ENCODE peak calls at places on chromosomes 11 and 22, in seven cellular contexts. X is mucosa of descending colon, A is Panc1, C is psoas muscle, Q is left lung, P is A549, U is GM12878. V is an unnamed sample. For H3K4me1, the result is how much of the 10 kb centered on the place peaks cover.

GRCh38 chr11:30351061-30351460 is 28.2 kb downstream of the ARL14EP start:
- DNase-seq in X (no peak), A (no peak), C (no peak), Q (no peak), P (no peak), U (no peak), V (no peak)

GRCh38 chr11:67999201-67999629 is 4.7 kb downstream of the UNC93B1 start:
- DNase-seq in X (peak), A (no peak), C (no peak), Q (no peak), P (no peak), U (no peak), V (no peak)

GRCh38 chr11:75667831-75668507 is 869 bp downstream of the MAP6 start:
- DNase-seq in X (no peak), A (no peak), C (peak), Q (peak), P (peak), U (no peak), V (peak)

GRCh38 chr22:35070451-35071093 is 4.6 kb downstream of the ISX start:
- DNase-seq in X (no peak), A (no peak), C (no peak), Q (no peak), P (no peak), U (no peak), V (no peak)

GRCh38 chr11:85525711-85526110 is 101.4 kb downstream of the DLG2 start:
- DNase-seq in X (no peak), A (no peak), C (no peak), Q (no peak), P (no peak), U (no peak), V (no peak)

GRCh38 chr22:39598017-39598965 is 27.7 kb downstream of the CACNA1I start:
- DNase-seq in X (peak), A (no peak), C (no peak), Q (peak), P (peak), U (no peak), V (peak)

GRCh38 chr11:120303004-120303637 is 22.0 kb upstream of the TLCD5 start:
- DNase-seq in X (no peak), A (peak), C (peak), Q (no peak), P (peak), U (peak), V (peak)

GRCh38 chr11:107370390-107370789 is 87.2 kb downstream of the CWF19L2 start:
- DNase-seq in X (no peak), A (no peak), C (no peak), Q (no peak), P (no peak), U (peak), V (no peak)

GRCh38 chr11:6418199-6418957 is 516 bp downstream of the APBB1 start:
- DNase-seq in X (no peak), A (no peak), C (no peak), Q (no peak), P (no peak), U (no peak), V (peak)

GRCh38 chr22:37581534-37581933 is 1.6 kb upstream of the LGALS2 start:
- DNase-seq in X (peak), A (no peak), C (peak), Q (no peak), P (no peak), U (no peak), V (no peak)

GRCh38 chr11:68449951-68450350 is 10.6 kb upstream of the PPP6R3 start:
- DNase-seq in X (no peak), A (no peak), C (no peak), Q (peak), P (no peak), U (no peak), V (no peak)

GRCh38 chr22:44225812-44226211 is 45.1 kb downstream of the PARVG start:
- DNase-seq in X (no peak), A (no peak), C (no peak), Q (no peak), P (no peak), U (no peak), V (no peak)

GRCh38 chr11:34480339-34480738 is 33.3 kb downstream of the ELF5 start:
- DNase-seq in X (no peak), A (no peak), C (no peak), Q (no peak), P (no peak), U (no peak), V (no peak)

GRCh38 chr11:21675049-21675616 is 517.8 kb upstream of the ANO5 start:
- DNase-seq in X (no peak), A (no peak), C (no peak), Q (no peak), P (no peak), U (no peak), V (no peak)

GRCh38 chr22:26464312-26464711 is 19.3 kb downstream of the HPS4 start:
- DNase-seq in X (no peak), A (no peak), C (peak), Q (no peak), P (no peak), U (no peak), V (no peak)

GRCh38 chr11:45155058-45155551 is 8.7 kb downstream of the PRDM11 start:
- DNase-seq in X (no peak), A (no peak), C (no peak), Q (no peak), P (no peak), U (no peak), V (no peak)
- H3K4me1 ChIP-seq in X (under half), A (under half), C (under half), Q (under half), P (under half), U (under half), V (under half)

GRCh38 chr22:28815729-28816128 is 15.4 kb upstream of the XBP1 start:
- DNase-seq in X (no peak), A (no peak), C (no peak), Q (no peak), P (no peak), U (no peak), V (no peak)

GRCh38 chr22:28813772-28814518 is 13.6 kb upstream of the XBP1 start:
- DNase-seq in X (no peak), A (no peak), C (no peak), Q (no peak), P (no peak), U (no peak), V (no peak)

GRCh38 chr22:28812491-28812890 is 12.1 kb upstream of the XBP1 start:
- DNase-seq in X (no peak), A (no peak), C (no peak), Q (no peak), P (no peak), U (no peak), V (no peak)

GRCh38 chr22:28816994-28817530 is 16.7 kb upstream of the XBP1 start:
- DNase-seq in X (no peak), A (no peak), C (no peak), Q (no peak), P (no peak), U (no peak), V (no peak)

GRCh38 chr22:28815101-28815500 is 14.7 kb upstream of the XBP1 start:
- DNase-seq in X (no peak), A (no peak), C (no peak), Q (no peak), P (no peak), U (no peak), V (no peak)
- H3K4me1 ChIP-seq in X (under half), A (under half), C (under half), Q (half or more), P (half or more), U (half or more), V (under half)

GRCh38 chr11:8794677-8795103 is 112.1 kb downstream of the RPL27A start:
- DNase-seq in X (no peak), A (no peak), C (no peak), Q (no peak), P (no peak), U (no peak), V (no peak)

GRCh38 chr11:8790964-8791363 is 108.4 kb downstream of the RPL27A start:
- DNase-seq in X (no peak), A (no peak), C (no peak), Q (no peak), P (no peak), U (no peak), V (no peak)

GRCh38 chr11:8794126-8794525 is 111.5 kb downstream of the RPL27A start:
- DNase-seq in X (no peak), A (no peak), C (no peak), Q (no peak), P (no peak), U (no peak), V (no peak)

GRCh38 chr11:8793114-8793777 is 110.7 kb downstream of the RPL27A start:
- DNase-seq in X (no peak), A (no peak), C (no peak), Q (no peak), P (no peak), U (no peak), V (no peak)

GRCh38 chr11:8792636-8793035 is 110.0 kb downstream of the RPL27A start:
- DNase-seq in X (no peak), A (no peak), C (no peak), Q (no peak), P (no peak), U (no peak), V (no peak)
- H3K4me1 ChIP-seq in X (under half), A (under half), C (under half), Q (under half), P (under half), U (under half), V (under half)

GRCh38 chr22:20763630-20764029 is 10.3 kb upstream of the SERPIND1 start:
- DNase-seq in X (no peak), A (no peak), C (peak), Q (no peak), P (no peak), U (no peak), V (no peak)
- H3K4me1 ChIP-seq in X (under half), A (under half), C (under half), Q (under half), P (under half), U (under half), V (under half)

DNA sequence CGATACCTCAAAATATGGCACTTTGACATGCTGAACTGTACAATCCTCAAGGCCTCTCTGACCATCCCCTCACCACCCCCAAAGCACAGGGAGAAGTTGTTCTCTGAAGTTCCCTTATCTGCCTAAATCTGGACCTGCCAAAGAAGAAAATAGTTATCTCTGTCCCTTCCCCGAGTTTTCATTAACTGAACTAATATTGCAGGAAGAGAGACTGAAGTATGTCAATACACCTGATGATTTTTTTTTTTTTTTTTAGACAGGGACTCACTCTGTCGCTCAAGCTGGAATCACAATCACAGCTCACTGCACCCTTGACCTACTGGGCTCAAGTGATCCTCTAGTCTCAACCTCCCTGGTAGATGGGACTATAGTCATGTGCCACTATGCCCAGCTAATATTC is 75.0 kb downstream of the SIK3 start:
- DNase-seq in X (no peak), A (no peak), C (no peak), Q (no peak), P (no peak), U (no peak), V (no peak)
- H3K4me1 ChIP-seq in X (under half), A (under half), C (under half), Q (under half), P (half or more), U (half or more), V (under half)

GRCh38 chr11:11427185-11427944 is 74.3 kb upstream of the CSNK2A3 start:
- DNase-seq in X (no peak), A (no peak), C (no peak), Q (no peak), P (no peak), U (no peak), V (no peak)
- H3K4me1 ChIP-seq in X (under half), A (under half), C (under half), Q (under half), P (under half), U (under half), V (under half)

GRCh38 chr11:15816996-15817395 is 539.4 kb downstream of the SOX6 start:
- DNase-seq in X (no peak), A (no peak), C (no peak), Q (no peak), P (no peak), U (no peak), V (no peak)
- H3K4me1 ChIP-seq in X (under half), A (under half), C (under half), Q (under half), P (under half), U (under half), V (under half)

GRCh38 chr11:72781063-72781312 is 12.9 kb downstream of the STARD10 start:
- DNase-seq in X (no peak), A (no peak), C (no peak), Q (peak), P (no peak), U (no peak), V (no peak)
- H3K4me1 ChIP-seq in X (half or more), A (under half), C (under half), Q (under half), P (under half), U (under half), V (under half)

GRCh38 chr11:45035440-45035839 is 84.8 kb upstream of the TP53I11 start:
- DNase-seq in X (no peak), A (no peak), C (no peak), Q (no peak), P (no peak), U (no peak), V (no peak)
- H3K4me1 ChIP-seq in X (under half), A (under half), C (under half), Q (under half), P (under half), U (under half), V (under half)

DNA sequence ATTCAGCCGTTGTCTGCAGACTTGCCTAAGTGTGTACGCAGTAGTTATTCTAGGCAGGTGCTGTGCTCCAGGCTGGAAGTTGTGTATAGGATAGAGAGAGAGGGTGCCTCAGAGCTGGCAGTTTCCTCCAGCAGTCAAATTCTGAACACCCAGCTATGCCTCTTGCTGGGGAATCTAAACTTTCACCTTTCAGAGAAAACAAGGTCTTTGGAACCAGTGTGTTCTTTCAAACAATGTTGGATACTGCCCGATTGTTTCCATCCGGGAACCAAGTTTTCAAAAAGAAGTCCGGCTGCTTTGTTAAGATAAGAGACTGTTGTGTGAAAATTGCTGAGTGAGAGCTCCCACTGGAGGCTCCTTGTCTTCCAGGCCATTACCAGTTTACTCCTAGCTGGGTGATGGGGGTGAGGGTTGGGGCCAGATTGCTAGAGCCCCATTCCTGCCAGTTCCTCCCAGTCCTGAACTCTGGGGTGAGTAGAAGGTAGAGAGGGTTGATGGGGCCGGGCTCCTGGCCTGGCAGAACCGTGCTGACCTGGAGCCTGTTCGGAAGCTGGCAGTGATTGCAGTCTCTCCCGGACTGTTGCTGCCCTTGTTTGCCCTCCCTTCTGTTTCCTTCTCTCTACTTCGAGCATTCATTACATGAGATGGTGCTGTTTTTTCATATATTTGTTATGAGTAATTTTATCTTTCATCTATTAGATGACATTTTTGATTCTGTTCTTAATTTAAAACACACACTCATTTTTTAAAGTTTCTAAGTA is 150.2 kb downstream of the TEAD1 start:
- DNase-seq in X (no peak), A (no peak), C (no peak), Q (no peak), P (no peak), U (no peak), V (no peak)
- H3K4me1 ChIP-seq in X (under half), A (under half), C (half or more), Q (under half), P (under half), U (under half), V (under half)

V was measured in BE2C.